ENCODE peak calls at places on chromosomes 12 and 14, in ten cellular contexts. T is keratinocyte; W is T-cell; P is left colon; J is T follicular helper cell; U is Calu3; M is activated naive CD4-positive, alpha-beta T cell; V is AG09319; C is retina; O is stimulated activated effector memory CD8-positive, alpha-beta T cell treated with anti-CD3 and anti-CD28 coated beads, Interleukin-12 subunit alpha, Interleukin-12 subunit beta, amount 100 ng/mL, for 72 hours. K is an unnamed sample.

GRCh38 chr14:69818760-69819191 is 21.7 kb upstream of the SLC10A1 start:
- DNase-seq in T (no peak), W (peak; percentile 8), P (no peak), J (peak; percentile 26), U (peak; percentile 78), M (no peak), V (peak; percentile 15), C (peak; percentile 80), O (peak; percentile 72), K (peak; percentile 70)

GRCh38 chr14:36747411-36748184 is 85.9 kb downstream of the PAX9 start:
- DNase-seq in T (no peak), W (no peak), P (no peak), J (no peak), U (peak; percentile 22), M (no peak), V (no peak), C (no peak), O (no peak), K (no peak)

GRCh38 chr12:550473-551260 is 90.9 kb downstream of the B4GALNT3 start:
- DNase-seq in T (no peak), W (no peak), P (no peak), J (no peak), U (no peak), M (no peak), V (no peak), C (no peak), O (no peak), K (peak; percentile 68)

GRCh38 chr12:91978143-91978542 is 167.5 kb downstream of the BTG1 start:
- DNase-seq in T (no peak), W (peak; percentile 37), P (no peak), J (peak; percentile 38), U (no peak), M (no peak), V (no peak), C (no peak), O (no peak), K (no peak)

GRCh38 chr12:130222519-130223255 is 60.4 kb downstream of the FZD10 start:
- DNase-seq in T (no peak), W (no peak), P (no peak), J (no peak), U (no peak), M (no peak), V (no peak), C (no peak), O (no peak), K (no peak)

GRCh38 chr12:87152084-87152483 is 877.1 kb downstream of the C12orf50 start:
- DNase-seq in T (no peak), W (no peak), P (no peak), J (no peak), U (no peak), M (no peak), V (no peak), C (no peak), O (no peak), K (no peak)

GRCh38 chr12:57803317-57803893 is 15.1 kb downstream of the AVIL start:
- DNase-seq in T (no peak), W (no peak), P (peak; percentile 28), J (peak; percentile 6), U (peak; percentile 60), M (no peak), V (no peak), C (no peak), O (no peak), K (peak; percentile 45)

GRCh38 chr12:47017901-47018479 is 61.4 kb upstream of the PCED1B start:
- DNase-seq in T (peak; percentile 88), W (no peak), P (no peak), J (no peak), U (no peak), M (no peak), V (no peak), C (no peak), O (no peak), K (no peak)

GRCh38 chr14:103126873-103127304 is 3.6 kb downstream of the TNFAIP2 start:
- DNase-seq in T (no peak), W (no peak), P (no peak), J (no peak), U (no peak), M (no peak), V (no peak), C (peak; percentile 76), O (no peak), K (no peak)

GRCh38 chr12:123024819-123025391 is 44.4 kb downstream of the ARL6IP4 start:
- DNase-seq in T (no peak), W (no peak), P (no peak), J (no peak), U (no peak), M (no peak), V (no peak), C (no peak), O (no peak), K (no peak)

GRCh38 chr12:130572553-130572952 is 143.5 kb downstream of the RIMBP2 start:
- DNase-seq in T (no peak), W (no peak), P (no peak), J (no peak), U (no peak), M (no peak), V (no peak), C (peak; percentile 71), O (no peak), K (no peak)

GRCh38 chr14:105499256-105500035 is 8.4 kb downstream of the TEDC1 start:
- DNase-seq in T (no peak), W (no peak), P (no peak), J (no peak), U (no peak), M (no peak), V (no peak), C (peak; percentile 79), O (no peak), K (no peak)

GRCh38 chr14:95303552-95303951 is 16.2 kb downstream of the CLMN start:
- DNase-seq in T (no peak), W (no peak), P (no peak), J (no peak), U (no peak), M (no peak), V (no peak), C (no peak), O (no peak), K (no peak)

GRCh38 chr12:18068355-18068754 is 21.6 kb downstream of the RERGL start:
- DNase-seq in T (no peak), W (no peak), P (no peak), J (no peak), U (no peak), M (no peak), V (no peak), C (no peak), O (no peak), K (no peak)

GRCh38 chr14:40757376-40757775 is 849.3 kb upstream of the LRFN5 start:
- DNase-seq in T (no peak), W (no peak), P (no peak), J (no peak), U (no peak), M (no peak), V (no peak), C (no peak), O (no peak), K (no peak)

GRCh38 chr12:32083489-32083888 is 23.2 kb upstream of the BICD1 start:
- DNase-seq in T (no peak), W (no peak), P (no peak), J (no peak), U (no peak), M (no peak), V (peak; percentile 28), C (no peak), O (no peak), K (no peak)

GRCh38 chr12:115998119-115998633 is 279.3 kb downstream of the MED13L start:
- DNase-seq in T (no peak), W (no peak), P (no peak), J (no peak), U (peak; percentile 22), M (no peak), V (peak; percentile 47), C (peak; percentile 55), O (no peak), K (peak; percentile 51)

GRCh38 chr12:51171884-51172514 is 936 bp downstream of the TFCP2 start:
- DNase-seq in T (no peak), W (no peak), P (no peak), J (no peak), U (peak; percentile 24), M (no peak), V (no peak), C (no peak), O (no peak), K (no peak)

GRCh38 chr14:92176476-92176875 is 54.7 kb downstream of the CPSF2 start:
- DNase-seq in T (no peak), W (no peak), P (no peak), J (no peak), U (no peak), M (no peak), V (no peak), C (no peak), O (no peak), K (no peak)

GRCh38 chr14:91957876-91958313 is 10.4 kb upstream of the FBLN5 start:
- DNase-seq in T (no peak), W (no peak), P (no peak), J (no peak), U (no peak), M (no peak), V (no peak), C (no peak), O (no peak), K (no peak)

GRCh38 chr12:98399532-98399931 is 115.9 kb upstream of the TMPO start:
- DNase-seq in T (no peak), W (peak; percentile 10), P (no peak), J (peak; percentile 19), U (peak; percentile 40), M (peak; percentile 8), V (no peak), C (no peak), O (peak; percentile 50), K (peak; percentile 31)

GRCh38 chr12:94182971-94183701 is 34.8 kb downstream of the PLXNC1 start:
- DNase-seq in T (no peak), W (no peak), P (no peak), J (no peak), U (no peak), M (no peak), V (no peak), C (no peak), O (no peak), K (no peak)

GRCh38 chr14:103558071-103558882 is 4.2 kb downstream of the BAG5 start:
- DNase-seq in T (no peak), W (no peak), P (no peak), J (no peak), U (no peak), M (no peak), V (no peak), C (no peak), O (no peak), K (no peak)

GRCh38 chr12:67663121-67663520 is 14.6 kb downstream of the DYRK2 start:
- DNase-seq in T (no peak), W (no peak), P (no peak), J (no peak), U (no peak), M (no peak), V (peak; percentile 86), C (peak; percentile 53), O (no peak), K (no peak)

GRCh38 chr14:91399868-91400640 is 17.6 kb downstream of the CCDC88C start:
- DNase-seq in T (no peak), W (no peak), P (peak; percentile 70), J (no peak), U (no peak), M (no peak), V (no peak), C (no peak), O (no peak), K (peak; percentile 46)

GRCh38 chr14:37844614-37845013 is 249.2 kb downstream of the TTC6 start:
- DNase-seq in T (no peak), W (no peak), P (no peak), J (no peak), U (no peak), M (no peak), V (no peak), C (no peak), O (no peak), K (no peak)

GRCh38 chr12:105561981-105562726 is 231.7 kb downstream of the C12orf75 start:
- DNase-seq in T (peak; percentile 19), W (no peak), P (peak; percentile 52), J (no peak), U (peak; percentile 74), M (no peak), V (no peak), C (no peak), O (no peak), K (no peak)

GRCh38 chr12:119642986-119643385 is 24.9 kb upstream of the PRKAB1 start:
- DNase-seq in T (no peak), W (no peak), P (no peak), J (no peak), U (no peak), M (no peak), V (no peak), C (no peak), O (no peak), K (no peak)

K was measured in RPMI8226.